ENCODE peak calls at places on chromosome 12, in six cellular contexts. One of them, this sample, is unnamed.

GRCh38 chr12:101925352-101925751 is 48.0 kb downstream of the DRAM1 start:
- DNase-seq in substantia nigra: no peak
- DNase-seq in PC-3: peak; percentile 14
- DNase-seq in NCI-H1436: no peak
- DNase-seq in GM10248: no peak
- DNase-seq in heart left ventricle: peak; percentile 69
- DNase-seq in this sample: no peak

GRCh38 chr12:21934173-21934572 is 7.1 kb downstream of the ABCC9 start:
- DNase-seq in PC-3: peak; percentile 55
- DNase-seq in heart left ventricle: no peak
- DNase-seq in substantia nigra: no peak
- DNase-seq in GM10248: no peak
- DNase-seq in NCI-H1436: no peak
- DNase-seq in this sample: no peak

GRCh38 chr12:94266796-94267529 is 118.6 kb downstream of the PLXNC1 start:
- DNase-seq in substantia nigra: no peak
- DNase-seq in GM10248: no peak
- DNase-seq in heart left ventricle: no peak
- DNase-seq in NCI-H1436: no peak
- DNase-seq in PC-3: no peak
- DNase-seq in this sample: no peak

GRCh38 chr12:29023436-29024076 is 125.5 kb upstream of the FAR2 start:
- DNase-seq in substantia nigra: no peak
- DNase-seq in NCI-H1436: no peak
- DNase-seq in PC-3: no peak
- DNase-seq in heart left ventricle: no peak
- DNase-seq in GM10248: no peak
- DNase-seq in this sample: no peak

GRCh38 chr12:124454735-124455134 is 112.7 kb downstream of the NCOR2 start:
- DNase-seq in PC-3: no peak
- DNase-seq in NCI-H1436: no peak
- DNase-seq in GM10248: no peak
- DNase-seq in substantia nigra: no peak
- DNase-seq in heart left ventricle: no peak
- DNase-seq in this sample: no peak

GRCh38 chr12:13947237-13947945 is 34.0 kb downstream of the GRIN2B start:
- DNase-seq in heart left ventricle: no peak
- DNase-seq in substantia nigra: no peak
- DNase-seq in NCI-H1436: no peak
- DNase-seq in GM10248: no peak
- DNase-seq in PC-3: no peak
- DNase-seq in this sample: no peak

GRCh38 chr12:25859976-25860375 is 98.5 kb upstream of the RASSF8 start:
- DNase-seq in NCI-H1436: no peak
- DNase-seq in GM10248: no peak
- DNase-seq in heart left ventricle: no peak
- DNase-seq in PC-3: no peak
- DNase-seq in substantia nigra: no peak
- DNase-seq in this sample: no peak

GRCh38 chr12:48988030-48988649 is 10.0 kb downstream of the WNT1 start:
- DNase-seq in NCI-H1436: no peak
- DNase-seq in heart left ventricle: peak; percentile 63
- DNase-seq in GM10248: peak; percentile 80
- DNase-seq in substantia nigra: peak; percentile 34
- DNase-seq in PC-3: peak; percentile 71
- DNase-seq in this sample: peak; percentile 89

GRCh38 chr12:128052777-128053176 is 214.2 kb upstream of the TMEM132C start:
- DNase-seq in substantia nigra: no peak
- DNase-seq in PC-3: no peak
- DNase-seq in NCI-H1436: no peak
- DNase-seq in GM10248: no peak
- DNase-seq in heart left ventricle: no peak
- DNase-seq in this sample: no peak

GRCh38 chr12:86660488-86661171 is 404.4 kb upstream of the MGAT4C start:
- DNase-seq in PC-3: peak; percentile 91
- DNase-seq in NCI-H1436: no peak
- DNase-seq in substantia nigra: no peak
- DNase-seq in GM10248: no peak
- DNase-seq in heart left ventricle: no peak
- DNase-seq in this sample: no peak

GRCh38 chr12:132665794-132666193 is 21.3 kb downstream of the POLE start:
- DNase-seq in substantia nigra: no peak
- DNase-seq in PC-3: no peak
- DNase-seq in heart left ventricle: no peak
- DNase-seq in GM10248: no peak
- DNase-seq in NCI-H1436: no peak
- DNase-seq in this sample: no peak

GRCh38 chr12:111197545-111197944 is 171.3 kb downstream of the PHETA1 start:
- DNase-seq in PC-3: no peak
- DNase-seq in substantia nigra: no peak
- DNase-seq in GM10248: no peak
- DNase-seq in NCI-H1436: no peak
- DNase-seq in heart left ventricle: no peak
- DNase-seq in this sample: no peak

GRCh38 chr12:46107591-46107990 is 117.2 kb upstream of the SCAF11 start:
- DNase-seq in PC-3: no peak
- DNase-seq in GM10248: no peak
- DNase-seq in substantia nigra: no peak
- DNase-seq in heart left ventricle: no peak
- DNase-seq in NCI-H1436: no peak
- DNase-seq in this sample: no peak

GRCh38 chr12:94418517-94418916 is 41.1 kb downstream of the CEP83 start:
- DNase-seq in PC-3: no peak
- DNase-seq in GM10248: no peak
- DNase-seq in NCI-H1436: no peak
- DNase-seq in substantia nigra: no peak
- DNase-seq in heart left ventricle: no peak
- DNase-seq in this sample: no peak

GRCh38 chr12:22935090-22935489 is 310.1 kb downstream of the ETNK1 start:
- DNase-seq in substantia nigra: no peak
- DNase-seq in NCI-H1436: no peak
- DNase-seq in GM10248: no peak
- DNase-seq in PC-3: no peak
- DNase-seq in heart left ventricle: no peak
- DNase-seq in this sample: no peak

GRCh38 chr12:51924551-51925399 is 17.5 kb downstream of the ACVRL1 start:
- DNase-seq in heart left ventricle: no peak
- DNase-seq in PC-3: no peak
- DNase-seq in NCI-H1436: no peak
- DNase-seq in substantia nigra: no peak
- DNase-seq in GM10248: peak; percentile 53
- DNase-seq in this sample: no peak

GRCh38 chr12:31589582-31589895 is 1.4 kb downstream of the DENND5B start:
- DNase-seq in GM10248: no peak
- DNase-seq in heart left ventricle: peak; percentile 73
- DNase-seq in substantia nigra: no peak
- DNase-seq in PC-3: no peak
- DNase-seq in NCI-H1436: peak; percentile 26
- DNase-seq in this sample: peak; percentile 89

GRCh38 chr12:128008341-128008740 is 258.6 kb upstream of the TMEM132C start:
- DNase-seq in NCI-H1436: no peak
- DNase-seq in GM10248: no peak
- DNase-seq in heart left ventricle: no peak
- DNase-seq in PC-3: peak; percentile 86
- DNase-seq in substantia nigra: no peak
- DNase-seq in this sample: no peak

GRCh38 chr12:3076730-3077571 is at the start of gene TSPAN9:
- DNase-seq in substantia nigra: peak; percentile 37
- DNase-seq in GM10248: peak; percentile 87
- DNase-seq in heart left ventricle: peak; percentile 84
- DNase-seq in NCI-H1436: peak; percentile 62
- DNase-seq in PC-3: peak; percentile 52
- DNase-seq in this sample: peak; percentile 91

GRCh38 chr12:76144253-76144564 is 59.7 kb upstream of the NAP1L1 start:
- DNase-seq in GM10248: no peak
- DNase-seq in heart left ventricle: no peak
- DNase-seq in PC-3: peak; percentile 32
- DNase-seq in substantia nigra: no peak
- DNase-seq in NCI-H1436: peak; percentile 18
- DNase-seq in this sample: no peak

GRCh38 chr12:116495260-116495659 is 63.9 kb upstream of the MAP1LC3B2 start:
- DNase-seq in PC-3: peak; percentile 98
- DNase-seq in GM10248: no peak
- DNase-seq in substantia nigra: no peak
- DNase-seq in heart left ventricle: no peak
- DNase-seq in NCI-H1436: no peak
- DNase-seq in this sample: no peak

GRCh38 chr12:122517877-122518276 is 8.9 kb downstream of the RSRC2 start:
- DNase-seq in heart left ventricle: no peak
- DNase-seq in substantia nigra: no peak
- DNase-seq in NCI-H1436: no peak
- DNase-seq in GM10248: no peak
- DNase-seq in PC-3: peak; percentile 53
- DNase-seq in this sample: no peak

GRCh38 chr12:41510470-41510869 is 322.4 kb downstream of the PDZRN4 start:
- DNase-seq in heart left ventricle: no peak
- DNase-seq in NCI-H1436: no peak
- DNase-seq in substantia nigra: no peak
- DNase-seq in GM10248: no peak
- DNase-seq in PC-3: no peak
- DNase-seq in this sample: no peak

GRCh38 chr12:10641735-10642500 is 28.5 kb upstream of the MAGOHB start:
- DNase-seq in substantia nigra: no peak
- DNase-seq in NCI-H1436: no peak
- DNase-seq in PC-3: peak; percentile 61
- DNase-seq in GM10248: no peak
- DNase-seq in heart left ventricle: no peak
- DNase-seq in this sample: no peak

GRCh38 chr12:90481748-90482147 is 473.2 kb downstream of the CCER1 start:
- DNase-seq in GM10248: no peak
- DNase-seq in PC-3: no peak
- DNase-seq in heart left ventricle: no peak
- DNase-seq in NCI-H1436: no peak
- DNase-seq in substantia nigra: no peak
- DNase-seq in this sample: no peak

GRCh38 chr12:57467915-57468314 is 8.3 kb downstream of the GLI1 start:
- DNase-seq in heart left ventricle: no peak
- DNase-seq in NCI-H1436: no peak
- DNase-seq in substantia nigra: no peak
- DNase-seq in GM10248: no peak
- DNase-seq in PC-3: no peak
- DNase-seq in this sample: peak; percentile 49

GRCh38 chr12:47942327-47943230 is 20.8 kb upstream of the TMEM106C start:
- DNase-seq in NCI-H1436: no peak
- DNase-seq in PC-3: no peak
- DNase-seq in heart left ventricle: no peak
- DNase-seq in GM10248: peak; percentile 53
- DNase-seq in substantia nigra: no peak
- DNase-seq in this sample: peak; percentile 80

GRCh38 chr12:49587174-49587908 is 18.1 kb downstream of the FAM186B start:
- DNase-seq in substantia nigra: no peak
- DNase-seq in PC-3: no peak
- DNase-seq in NCI-H1436: no peak
- DNase-seq in heart left ventricle: no peak
- DNase-seq in GM10248: no peak
- DNase-seq in this sample: no peak

GRCh38 chr12:18158774-18159557 is 69.0 kb upstream of the RERGL start:
- DNase-seq in substantia nigra: no peak
- DNase-seq in GM10248: peak; percentile 3
- DNase-seq in PC-3: peak; percentile 49
- DNase-seq in heart left ventricle: no peak
- DNase-seq in NCI-H1436: peak; percentile 11
- DNase-seq in this sample: no peak

GRCh38 chr12:78087363-78087675 is 256.6 kb downstream of the NAV3 start:
- DNase-seq in heart left ventricle: no peak
- DNase-seq in PC-3: no peak
- DNase-seq in substantia nigra: no peak
- DNase-seq in GM10248: no peak
- DNase-seq in NCI-H1436: no peak
- DNase-seq in this sample: no peak

GRCh38 chr12:75977952-75978671 is 53.5 kb downstream of the PHLDA1 start:
- DNase-seq in GM10248: peak; percentile 75
- DNase-seq in PC-3: peak; percentile 99
- DNase-seq in substantia nigra: no peak
- DNase-seq in heart left ventricle: peak; percentile 63
- DNase-seq in NCI-H1436: no peak
- DNase-seq in this sample: no peak

GRCh38 chr12:85448548-85449139 is 168.6 kb downstream of the ALX1 start:
- DNase-seq in substantia nigra: no peak
- DNase-seq in heart left ventricle: no peak
- DNase-seq in PC-3: peak; percentile 56
- DNase-seq in NCI-H1436: peak; percentile 9
- DNase-seq in GM10248: no peak
- DNase-seq in this sample: no peak

GRCh38 chr12:79874665-79875064 is 60.2 kb downstream of the PPP1R12A start:
- DNase-seq in heart left ventricle: no peak
- DNase-seq in GM10248: no peak
- DNase-seq in PC-3: no peak
- DNase-seq in NCI-H1436: no peak
- DNase-seq in substantia nigra: no peak
- DNase-seq in this sample: no peak

GRCh38 chr12:127145543-127145928 is 1121.4 kb upstream of the TMEM132C start:
- DNase-seq in NCI-H1436: no peak
- DNase-seq in GM10248: no peak
- DNase-seq in PC-3: no peak
- DNase-seq in heart left ventricle: no peak
- DNase-seq in substantia nigra: no peak
- DNase-seq in this sample: no peak

GRCh38 chr12:124480469-124481256 is 86.7 kb downstream of the NCOR2 start:
- DNase-seq in GM10248: peak; percentile 86
- DNase-seq in PC-3: peak; percentile 87
- DNase-seq in NCI-H1436: no peak
- DNase-seq in substantia nigra: no peak
- DNase-seq in heart left ventricle: no peak
- DNase-seq in this sample: peak; percentile 83

GRCh38 chr12:11810962-11811361 is 161.5 kb downstream of the ETV6 start:
- DNase-seq in substantia nigra: no peak
- DNase-seq in NCI-H1436: no peak
- DNase-seq in GM10248: no peak
- DNase-seq in PC-3: no peak
- DNase-seq in heart left ventricle: no peak
- DNase-seq in this sample: no peak

This sample was measured in spleen.